ENCODE peak calls at places on chromosomes 12 and 14, in four cellular contexts. P is GM12878, Z is HL-60, E is K562. X is an unnamed sample.

GRCh38 chr12:132354211-132354981 is 25.0 kb upstream of the GALNT9 start:
- DNase-seq in P (no peak), Z (no peak), E (no peak), X (no peak)

GRCh38 chr12:46825526-46826414 is at the start of gene SLC38A4:
- DNase-seq in P (no peak), Z (no peak), E (no peak), X (no peak)

GRCh38 chr12:6211421-6211869 is 11.2 kb downstream of the CD9 start:
- DNase-seq in P (no peak), Z (no peak), E (no peak), X (no peak)

GRCh38 chr12:101747695-101748094 is 8.4 kb upstream of the SYCP3 start:
- DNase-seq in P (no peak), Z (peak; percentile 21), E (no peak), X (no peak)

GRCh38 chr12:80655751-80656150 is 51.7 kb upstream of the MYF6 start:
- DNase-seq in P (no peak), Z (no peak), E (no peak), X (no peak)

GRCh38 chr14:104294628-104294982 is 156.2 kb downstream of the KIF26A start:
- DNase-seq in P (no peak), Z (no peak), E (no peak), X (no peak)

GRCh38 chr14:72315720-72316119 is 383.5 kb downstream of the RGS6 start:
- DNase-seq in P (no peak), Z (no peak), E (no peak), X (no peak)

GRCh38 chr14:90815817-90816662 is at the start of gene TTC7B:
- DNase-seq in P (no peak), Z (peak; percentile 17), E (peak; percentile 85), X (peak; percentile 80)

GRCh38 chr14:100031506-100032281 is 33.5 kb upstream of the EVL start:
- DNase-seq in P (no peak), Z (no peak), E (no peak), X (no peak)

GRCh38 chr12:3427956-3428355 is 63.0 kb upstream of the PRMT8 start:
- DNase-seq in P (no peak), Z (no peak), E (no peak), X (no peak)

GRCh38 chr14:30573203-30573814 is 14.4 kb downstream of the G2E3 start:
- DNase-seq in P (no peak), Z (no peak), E (no peak), X (no peak)

GRCh38 chr12:54126696-54127537 is 61.9 kb downstream of the SMUG1 start:
- DNase-seq in P (no peak), Z (peak; percentile 24), E (peak; percentile 11), X (no peak)

GRCh38 chr12:96434107-96434506 is 33.9 kb upstream of the CDK17 start:
- DNase-seq in P (no peak), Z (peak; percentile 43), E (no peak), X (no peak)

GRCh38 chr14:64806202-64806861 is 73.4 kb downstream of the SPTB start:
- DNase-seq in P (no peak), Z (no peak), E (no peak), X (no peak)
- TF ChIP-seq POLR2AphosphoS5 in P (no peak), Z (no peak), E (no peak), X (no peak)

GRCh38 chr14:37230551-37231194 is 32.9 kb downstream of the MIPOL1 start:
- DNase-seq in P (no peak), Z (peak; percentile 30), E (peak; percentile 42), X (no peak)
- TF ChIP-seq SPI1 in P (no peak), Z (no peak), E (no peak), X (no peak)

DNA sequence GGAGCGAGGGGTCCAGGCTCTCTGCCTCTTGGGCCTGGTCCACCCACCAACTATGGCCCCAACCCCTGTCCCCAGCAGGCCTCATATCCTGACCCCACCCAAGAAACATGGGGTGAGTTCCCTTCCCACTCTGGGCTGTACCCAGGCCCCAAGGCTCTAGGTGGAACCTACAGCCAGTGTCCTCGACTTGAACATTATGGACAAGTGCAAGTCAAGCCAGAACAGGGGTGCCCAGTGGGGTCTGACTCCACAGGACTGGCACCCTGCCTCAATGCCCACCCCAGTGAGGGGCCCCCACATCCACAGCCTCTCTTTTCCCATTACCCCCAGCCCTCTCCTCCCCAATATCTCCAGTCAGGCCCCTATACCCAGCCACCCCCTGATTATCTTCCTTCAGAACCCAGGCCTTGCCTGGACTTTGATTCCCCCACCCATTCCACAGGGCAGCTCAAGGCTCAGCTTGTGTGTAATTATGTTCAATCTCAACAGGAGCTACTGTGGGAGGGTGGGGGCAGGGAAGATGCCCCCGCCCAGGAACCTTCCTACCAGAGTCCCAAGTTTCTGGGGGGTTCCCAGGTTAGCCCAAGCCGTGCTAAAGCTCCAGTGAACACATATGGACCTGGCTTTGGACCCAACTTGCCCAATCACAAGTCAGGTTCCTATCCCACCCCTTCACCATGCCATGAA is 8.6 kb downstream of the ARHGAP9 start:
- DNase-seq in P (no peak), Z (no peak), E (no peak), X (no peak)
- TF ChIP-seq POLR2AphosphoS5 in P (no peak), Z (no peak), E (no peak), X (no peak)

DNA sequence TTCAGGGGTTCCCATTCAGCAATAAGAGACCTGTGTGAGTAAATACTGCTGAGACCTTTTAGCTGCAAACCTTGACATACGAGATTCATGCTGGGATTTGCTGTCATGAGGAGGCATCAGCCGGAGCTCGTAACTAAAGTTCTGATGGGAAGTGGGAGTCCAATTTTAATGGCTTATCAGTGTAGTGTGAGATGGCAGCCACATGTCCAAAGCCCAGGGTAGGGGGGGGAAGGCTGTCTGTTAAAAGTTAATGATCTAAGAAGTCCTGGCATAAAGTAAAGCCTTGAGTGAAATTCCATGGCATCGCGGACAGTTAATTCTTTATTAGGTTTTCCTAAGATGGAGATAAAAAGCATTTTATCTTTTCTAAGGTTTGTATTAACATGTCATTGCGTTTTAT is 240.0 kb downstream of the AACS start:
- DNase-seq in P (no peak), Z (no peak), E (no peak), X (no peak)
- TF ChIP-seq SPI1 in P (no peak), Z (no peak), E (no peak), X (no peak)

GRCh38 chr14:51236314-51236713 is 3.7 kb upstream of the TMX1 start:
- DNase-seq in P (no peak), Z (peak; percentile 30), E (no peak), X (no peak)
- TF ChIP-seq POLR2AphosphoS5 in P (no peak), Z (no peak), E (no peak), X (no peak)

DNA sequence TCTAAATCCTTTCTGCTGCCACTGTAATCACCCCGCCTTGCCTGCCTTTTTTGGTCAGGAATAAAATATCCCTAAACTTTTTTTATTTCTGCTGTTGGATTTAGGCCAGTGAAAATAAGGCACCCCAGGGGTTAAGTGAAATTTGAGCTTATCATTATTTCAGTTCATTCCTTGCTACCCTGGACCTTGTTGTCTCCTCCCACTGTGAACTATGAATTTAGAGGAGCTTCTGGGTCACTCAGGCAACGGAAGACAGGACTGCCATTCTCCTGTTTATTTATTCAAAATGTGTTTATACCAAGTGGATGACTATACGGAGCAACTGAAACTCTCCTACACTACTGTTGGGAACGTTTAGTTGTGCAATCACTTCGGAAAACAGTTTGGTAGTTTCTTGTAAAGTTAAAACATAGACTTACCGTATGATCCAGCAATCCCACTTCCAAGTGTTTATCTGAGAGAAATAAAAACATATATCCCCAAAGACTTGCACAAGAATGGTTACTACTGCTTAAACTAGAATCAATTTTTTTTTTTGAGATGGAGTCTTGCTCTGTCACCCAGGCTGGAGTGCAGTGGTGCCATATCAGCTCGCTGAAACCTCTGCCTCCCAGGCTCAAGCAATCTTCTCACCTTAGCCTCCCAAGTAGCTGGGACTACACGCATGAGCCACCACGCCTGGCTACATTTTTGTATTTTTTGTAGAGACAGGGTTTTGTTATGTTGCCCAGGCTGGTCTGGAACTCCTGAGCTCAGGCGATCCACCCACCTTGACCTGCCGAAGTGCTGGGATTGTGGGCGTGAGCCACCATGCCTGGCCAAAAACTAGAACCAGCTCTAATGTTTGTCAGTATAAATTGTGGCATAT is 2.3 kb upstream of the TRAFD1 start:
- DNase-seq in P (no peak), Z (no peak), E (no peak), X (no peak)
- TF ChIP-seq SPI1 in P (no peak), Z (no peak), E (no peak), X (no peak)

GRCh38 chr12:105222326-105222655 is 13.7 kb downstream of the APPL2 start:
- DNase-seq in P (no peak), Z (no peak), E (no peak), X (no peak)

GRCh38 chr12:105219261-105220018 is 16.5 kb downstream of the APPL2 start:
- DNase-seq in P (no peak), Z (no peak), E (no peak), X (no peak)

GRCh38 chr12:105220150-105220928 is 15.6 kb downstream of the APPL2 start:
- DNase-seq in P (no peak), Z (no peak), E (no peak), X (no peak)

GRCh38 chr12:105221588-105222325 is 14.2 kb downstream of the APPL2 start:
- DNase-seq in P (no peak), Z (no peak), E (no peak), X (no peak)

DNA sequence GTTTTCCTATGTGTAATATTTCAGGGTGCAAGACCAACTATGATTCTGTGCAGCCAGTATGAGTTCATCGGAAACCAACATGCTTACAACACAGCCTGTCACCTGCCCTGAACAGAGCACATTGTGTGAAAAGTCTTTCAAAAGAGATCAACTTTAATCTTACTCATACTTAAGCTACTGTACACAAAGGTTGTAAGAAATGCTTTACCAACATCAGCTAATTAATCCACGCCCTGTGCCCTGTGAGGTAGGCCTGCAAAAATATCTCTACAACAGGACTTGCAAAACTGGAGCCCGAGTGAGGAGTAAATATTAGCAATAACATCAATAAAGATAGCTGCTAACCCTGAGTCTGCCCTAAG is 15.1 kb downstream of the APPL2 start:
- DNase-seq in P (no peak), Z (no peak), E (no peak), X (no peak)
- TF ChIP-seq POLR2AphosphoS5 in P (no peak), Z (no peak), E (no peak), X (no peak)

DNA sequence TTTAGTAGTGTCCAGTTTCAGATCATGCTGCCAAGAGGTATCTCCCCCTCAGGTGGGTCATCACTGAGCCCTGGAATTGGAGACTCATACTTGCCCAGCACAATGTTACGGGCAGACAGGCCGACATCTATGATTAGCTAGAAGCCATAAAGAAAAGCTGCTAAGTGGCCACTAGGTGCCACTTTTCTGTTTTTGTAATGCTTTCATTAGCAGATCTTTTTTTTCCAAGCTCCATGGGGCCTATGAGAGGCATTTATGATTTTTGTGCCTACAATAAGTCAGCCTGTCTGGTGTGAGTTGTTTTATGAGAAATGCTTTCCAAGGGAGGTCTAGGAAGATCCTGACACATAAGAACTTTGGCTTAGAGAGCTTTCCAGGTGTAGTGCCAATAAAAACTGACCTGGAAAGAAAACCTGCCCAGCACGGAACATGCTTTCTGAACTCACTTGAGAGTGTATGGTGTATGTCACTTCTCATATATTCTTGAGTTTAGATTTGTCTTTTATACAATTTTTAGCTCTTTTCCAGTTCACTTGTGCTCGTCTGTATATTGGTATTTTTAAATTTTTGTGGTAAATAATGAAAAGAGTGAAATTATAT is 21.8 kb upstream of the SMCO2 start:
- DNase-seq in P (no peak), Z (no peak), E (no peak), X (no peak)
- TF ChIP-seq SPI1 in P (no peak), Z (no peak), E (no peak), X (no peak)

GRCh38 chr12:92649511-92650227 is 53.1 kb upstream of the PLEKHG7 start:
- DNase-seq in P (peak; percentile 67), Z (peak; percentile 66), E (peak; percentile 42), X (peak; percentile 25)

GRCh38 chr12:92656911-92657310 is 45.9 kb upstream of the PLEKHG7 start:
- DNase-seq in P (no peak), Z (no peak), E (no peak), X (no peak)

GRCh38 chr12:92650228-92650822 is 52.5 kb upstream of the PLEKHG7 start:
- DNase-seq in P (no peak), Z (no peak), E (no peak), X (no peak)

GRCh38 chr12:92654929-92655328 is 47.9 kb upstream of the PLEKHG7 start:
- DNase-seq in P (no peak), Z (no peak), E (no peak), X (no peak)
- TF ChIP-seq POLR2AphosphoS5 in P (no peak), Z (no peak), E (no peak), X (no peak)

X was measured in GM12891.